ENCODE peak calls at places on chromosomes 5 and 9, in nine cellular contexts. R is stomach, F is transverse colon, U is spleen, M is breast epithelium, C is GM12878, Z is SK-N-SH, D is H1, N is GM23338. E is an unnamed sample.
A peak's percentile ranks its signal among the peaks of the same experiment; 100 is the strongest.

GRCh38 chr5:10565785-10566506 is 2.1 kb downstream of the ANKRD33B start:
- DNase-seq in N (no peak), D (no peak), F (no peak), U (no peak), C (no peak), R (no peak), Z (no peak), M (no peak), E (peak; percentile 48)

GRCh38 chr9:125437771-125438221 is 176.2 kb downstream of the GAPVD1 start:
- DNase-seq in M (no peak), C (no peak), R (peak; percentile 16), U (no peak), Z (no peak), F (no peak), N (no peak), D (no peak), E (no peak)

GRCh38 chr5:31854181-31854624 is 215.3 kb downstream of the PDZD2 start:
- DNase-seq in D (peak; percentile 68), N (peak; percentile 86), Z (no peak), U (no peak), M (peak; percentile 18), F (no peak), R (no peak), C (no peak), E (peak; percentile 73)

GRCh38 chr9:61671276-61671973 is 481.6 kb downstream of the SPATA31A7 start:
- DNase-seq in Z (peak; percentile 38), M (no peak), D (no peak), F (peak; percentile 2), C (no peak), N (no peak), R (no peak), U (peak; percentile 69), E (peak; percentile 52)

GRCh38 chr9:125241863-125242739 is 958 bp upstream of the HSPA5 start:
- DNase-seq in R (peak; percentile 27), F (peak; percentile 40), N (no peak), D (no peak), U (peak; percentile 84), C (no peak), Z (peak; percentile 53), M (no peak), E (peak; percentile 74)

GRCh38 chr5:129771058-129771838 is 23.4 kb downstream of the MINAR2 start:
- DNase-seq in R (peak; percentile 46), D (peak; percentile 70), Z (peak; percentile 27), C (peak; percentile 4), M (no peak), U (no peak), N (peak; percentile 86), F (peak; percentile 43), E (no peak)

GRCh38 chr5:139462582-139463276 is at the start of gene ECSCR:
- DNase-seq in R (no peak), F (no peak), M (no peak), U (peak; percentile 78), Z (no peak), D (no peak), C (no peak), N (peak; percentile 68), E (no peak)

GRCh38 chr5:14748180-14748900 is 83.8 kb downstream of the OTULIN start:
- DNase-seq in F (no peak), U (no peak), M (no peak), C (no peak), D (no peak), N (no peak), R (no peak), Z (no peak), E (no peak)

GRCh38 chr5:40410231-40410861 is 269.4 kb upstream of the PTGER4 start:
- DNase-seq in Z (no peak), R (no peak), F (no peak), D (no peak), U (no peak), N (no peak), M (no peak), C (no peak), E (no peak)

GRCh38 chr5:62093981-62094380 is 212.0 kb upstream of the KIF2A start:
- DNase-seq in N (peak; percentile 7), U (no peak), Z (peak; percentile 64), M (no peak), R (no peak), F (no peak), C (no peak), D (no peak), E (no peak)

GRCh38 chr9:86706391-86706790 is 240.9 kb downstream of the GAS1 start:
- DNase-seq in C (no peak), F (no peak), D (no peak), U (no peak), R (no peak), M (no peak), N (peak; percentile 8), Z (no peak), E (no peak)

GRCh38 chr9:119365291-119366027 is 3.8 kb downstream of the BRINP1 start:
- DNase-seq in D (peak; percentile 79), M (no peak), N (peak; percentile 95), R (no peak), U (no peak), C (no peak), Z (peak; percentile 69), F (no peak), E (no peak)

GRCh38 chr9:76358628-76359283 is 35.5 kb downstream of the RFK start:
- DNase-seq in N (no peak), Z (no peak), D (no peak), U (no peak), R (no peak), C (no peak), F (no peak), M (no peak), E (no peak)

GRCh38 chr5:31068287-31068686 is 125.2 kb upstream of the CDH6 start:
- DNase-seq in U (no peak), F (no peak), D (no peak), Z (no peak), C (no peak), R (no peak), N (no peak), M (no peak), E (no peak)

GRCh38 chr9:28052104-28052503 is 478.8 kb upstream of the C9orf72 start:
- DNase-seq in M (no peak), R (no peak), D (no peak), C (no peak), U (no peak), Z (no peak), F (no peak), N (no peak), E (no peak)

GRCh38 chr9:36623280-36623679 is 50.6 kb downstream of the MELK start:
- DNase-seq in N (no peak), Z (no peak), C (no peak), M (no peak), F (no peak), U (no peak), D (no peak), R (no peak), E (no peak)

GRCh38 chr9:105969672-105970071 is 275.3 kb downstream of the TMEM38B start:
- DNase-seq in N (no peak), U (no peak), D (no peak), F (no peak), C (no peak), M (no peak), Z (no peak), R (no peak), E (no peak)

GRCh38 chr5:115402822-115403577 is 106.5 kb upstream of the CCDC112 start:
- DNase-seq in U (no peak), C (no peak), R (no peak), M (no peak), D (no peak), Z (no peak), F (no peak), N (no peak), E (no peak)

GRCh38 chr9:94925751-94926456 is 199.4 kb downstream of the AOPEP start:
- DNase-seq in M (no peak), R (no peak), U (no peak), D (no peak), N (no peak), C (no peak), F (no peak), Z (no peak), E (no peak)
- TF ChIP-seq POLR2AphosphoS5 in M (no peak), R (no peak), U (no peak), D (no peak), N (no peak), C (no peak), F (no peak), Z (no peak), E (no peak)

GRCh38 chr9:136795027-136795402 is 1.1 kb upstream of the CCDC183 start:
- DNase-seq in R (no peak), C (no peak), F (no peak), D (no peak), U (no peak), N (no peak), Z (no peak), M (no peak), E (no peak)
- H3K4me1 ChIP-seq in R (peaks cover 75% of the 10 kb centered on the region), C (peaks cover 11% of the 10 kb centered on the region), F (peaks cover 85% of the 10 kb centered on the region), D (peaks cover 9% of the 10 kb centered on the region), U (peaks cover 75% of the 10 kb centered on the region), N (peaks cover 16% of the 10 kb centered on the region), Z (peaks cover 53% of the 10 kb centered on the region), M (peaks cover 18% of the 10 kb centered on the region), E (no peaks in the 10 kb centered on the region)

GRCh38 chr5:177547736-177548135 is 6.6 kb downstream of the FAM193B start:
- DNase-seq in M (no peak), Z (no peak), N (no peak), F (no peak), C (no peak), U (peak; percentile 12), R (no peak), D (no peak), E (no peak)

GRCh38 chr5:177545487-177546261 is 8.7 kb downstream of the FAM193B start:
- DNase-seq in D (no peak), M (peak; percentile 64), Z (no peak), U (no peak), C (no peak), R (peak; percentile 51), F (peak; percentile 59), N (no peak), E (peak; percentile 91)

GRCh38 chr5:177542816-177543472 is 11.4 kb downstream of the FAM193B start:
- DNase-seq in F (no peak), U (no peak), D (no peak), C (no peak), M (no peak), N (no peak), Z (no peak), R (no peak), E (no peak)

GRCh38 chr5:177550120-177550519 is 4.2 kb downstream of the FAM193B start:
- DNase-seq in U (no peak), N (no peak), Z (no peak), M (no peak), F (no peak), C (no peak), D (no peak), R (no peak), E (no peak)

GRCh38 chr5:177546262-177546741 is 8.1 kb downstream of the FAM193B start:
- DNase-seq in D (no peak), Z (no peak), N (no peak), F (no peak), U (no peak), R (no peak), C (no peak), M (no peak), E (peak; percentile 86)
- TF ChIP-seq POLR2AphosphoS5 in D (no peak), Z (peak; percentile 78), N (no peak), F (peak; percentile 93), U (no peak), R (peak; percentile 80), C (no peak), M (no peak), E (peak; percentile 89)

DNA sequence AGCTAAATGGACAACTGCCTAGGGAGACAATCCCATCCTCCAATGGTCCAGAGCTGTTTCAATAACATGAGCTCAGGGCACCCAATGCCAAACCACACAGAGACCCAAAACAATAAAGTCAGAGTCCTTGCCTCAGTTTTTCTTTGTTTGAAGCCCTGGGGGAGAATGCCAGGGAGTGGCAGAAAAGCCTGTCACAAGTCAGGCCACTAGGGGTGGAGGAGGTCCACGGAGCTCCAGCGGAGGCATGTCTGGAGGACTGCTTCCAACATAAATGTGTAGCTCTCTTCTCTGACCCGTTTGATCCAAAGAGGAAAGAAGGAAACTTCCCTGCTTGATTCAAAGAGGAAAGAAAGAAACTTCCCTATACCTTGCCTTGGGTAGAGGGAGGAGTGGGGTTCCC is 175.3 kb downstream of the HSPA4 start:
- DNase-seq in C (no peak), Z (no peak), R (no peak), F (no peak), N (no peak), M (peak; percentile 16), D (no peak), U (no peak), E (no peak)
- H3K4me1 ChIP-seq in C (no peaks in the 10 kb centered on the region), Z (peaks cover 3% of the 10 kb centered on the region), R (peaks cover 9% of the 10 kb centered on the region), F (peaks cover 35% of the 10 kb centered on the region), N (no peaks in the 10 kb centered on the region), M (peaks cover 1% of the 10 kb centered on the region), D (peaks cover 3% of the 10 kb centered on the region), U (no peaks in the 10 kb centered on the region), E (peaks cover 18% of the 10 kb centered on the region)

E was measured in sigmoid colon.